ENCODE peak calls at places on chromosomes 6 and 20, in five cellular contexts. A is BJ, R is MV-4-11, O is WTC11, L is AG08395. S is an unnamed sample.
A peak's percentile ranks its signal among the peaks of the same experiment; 100 is the strongest.

GRCh38 chr6:14661188-14661587 is 543.6 kb downstream of the CD83 start:
- DNase-seq in L (no peak), A (no peak), O (no peak), R (peak; percentile 89), S (peak; percentile 78)

GRCh38 chr20:20271277-20271676 is 96.6 kb upstream of the INSM1 start:
- DNase-seq in O (no peak), A (no peak), L (no peak), R (no peak), S (no peak)

GRCh38 chr6:43811101-43812099 is 41.4 kb downstream of the VEGFA start:
- DNase-seq in A (no peak), O (no peak), R (no peak), L (no peak), S (no peak)

GRCh38 chr20:56483970-56484369 is 15.5 kb downstream of the RTF2 start:
- DNase-seq in L (no peak), R (peak; percentile 62), O (no peak), A (no peak), S (peak; percentile 26)

GRCh38 chr20:835220-836045 is 1.9 kb downstream of the FAM110A start:
- DNase-seq in L (no peak), A (no peak), O (no peak), R (no peak), S (no peak)

GRCh38 chr6:135475292-135475886 is 22.2 kb downstream of the AHI1 start:
- DNase-seq in O (no peak), A (peak; percentile 57), L (peak; percentile 72), R (no peak), S (no peak)

GRCh38 chr6:107110200-107110599 is 5.1 kb downstream of the BEND3 start:
- DNase-seq in L (no peak), A (no peak), R (peak; percentile 94), O (no peak), S (peak; percentile 98)

GRCh38 chr6:163404825-163405265 is 9.7 kb upstream of the QKI start:
- DNase-seq in L (peak; percentile 48), A (no peak), R (peak; percentile 84), O (no peak), S (peak; percentile 61)

GRCh38 chr6:138410972-138411667 is 7.1 kb downstream of the HEBP2 start:
- DNase-seq in L (peak; percentile 63), A (no peak), R (peak; percentile 34), O (no peak), S (peak; percentile 22)

GRCh38 chr20:16415079-16415478 is 158.2 kb downstream of the KIF16B start:
- DNase-seq in O (no peak), L (peak; percentile 20), R (no peak), A (no peak), S (no peak)

GRCh38 chr6:134512946-134513345 is 195.0 kb upstream of the SGK1 start:
- DNase-seq in R (peak; percentile 30), A (no peak), L (no peak), O (no peak), S (no peak)

GRCh38 chr6:138182939-138183791 is 21.4 kb downstream of the ARFGEF3 start:
- DNase-seq in R (no peak), A (no peak), L (no peak), O (peak; percentile 44), S (no peak)

GRCh38 chr6:105389543-105389942 is 13.3 kb downstream of the PREP start:
- DNase-seq in A (no peak), O (peak; percentile 20), R (no peak), L (no peak), S (no peak)

GRCh38 chr6:31345026-31345730 is 11.8 kb downstream of the HLA-B start:
- DNase-seq in O (no peak), R (no peak), L (no peak), A (no peak), S (no peak)

GRCh38 chr6:66558189-66558588 is 851.2 kb upstream of the EYS start:
- DNase-seq in O (no peak), L (no peak), R (peak; percentile 36), A (no peak), S (peak; percentile 48)

GRCh38 chr20:38139919-38140753 is 24.9 kb downstream of the TGM2 start:
- DNase-seq in O (no peak), R (peak; percentile 57), A (no peak), L (no peak), S (no peak)

GRCh38 chr20:51711426-51711825 is 56.8 kb downstream of the ATP9A start:
- DNase-seq in R (no peak), A (no peak), O (no peak), L (no peak), S (no peak)

GRCh38 chr6:82022614-82023102 is 224.9 kb downstream of the IBTK start:
- DNase-seq in A (no peak), R (no peak), O (no peak), L (peak; percentile 64), S (no peak)

GRCh38 chr6:42939810-42940167 is 10.5 kb downstream of the CNPY3 start:
- DNase-seq in R (no peak), O (no peak), L (no peak), A (no peak), S (no peak)

GRCh38 chr6:20481281-20481680 is 53.0 kb upstream of the CDKAL1 start:
- DNase-seq in R (peak; percentile 33), O (no peak), A (no peak), L (no peak), S (no peak)

GRCh38 chr20:45354423-45355208 is 6.4 kb upstream of the SDC4 start:
- DNase-seq in O (no peak), R (no peak), L (no peak), A (no peak), S (no peak)

GRCh38 chr6:30544666-30545272 is 11.5 kb downstream of the GNL1 start:
- DNase-seq in O (no peak), R (peak; percentile 69), L (peak; percentile 80), A (no peak), S (peak; percentile 88)

GRCh38 chr6:159037746-159038290 is 7.0 kb downstream of the TAGAP start:
- DNase-seq in O (no peak), R (no peak), A (no peak), L (no peak), S (no peak)

GRCh38 chr20:10596726-10597125 is 77.1 kb downstream of the JAG1 start:
- DNase-seq in O (no peak), L (peak; percentile 58), R (peak; percentile 82), A (no peak), S (no peak)

GRCh38 chr20:1418335-1418734 is 25.5 kb upstream of the FKBP1A start:
- DNase-seq in R (no peak), O (no peak), L (peak; percentile 37), A (no peak), S (no peak)

GRCh38 chr20:37598611-37599342 is 71.1 kb upstream of the BLCAP start:
- DNase-seq in L (no peak), R (no peak), A (no peak), O (no peak), S (no peak)

GRCh38 chr20:57243480-57244220 is 22.8 kb downstream of the BMP7 start:
- DNase-seq in R (no peak), L (no peak), O (no peak), A (no peak), S (no peak)

GRCh38 chr6:39688494-39688893 is 36.7 kb downstream of the KIF6 start:
- DNase-seq in A (peak; percentile 44), O (no peak), L (peak; percentile 63), R (peak; percentile 47), S (no peak)

GRCh38 chr20:16759161-16759523 is 11.0 kb downstream of the OTOR start:
- DNase-seq in A (no peak), L (no peak), O (no peak), R (no peak), S (no peak)

GRCh38 chr6:129644567-129645015 is 65.4 kb downstream of the ARHGAP18 start:
- DNase-seq in O (no peak), A (no peak), L (peak; percentile 13), R (no peak), S (no peak)

GRCh38 chr6:34839696-34840352 is 47.9 kb downstream of the BLTP3A start:
- DNase-seq in O (no peak), R (no peak), A (no peak), L (no peak), S (no peak)

GRCh38 chr20:62652051-62652893 is 10.0 kb downstream of the SLCO4A1 start:
- DNase-seq in A (peak; percentile 98), L (peak; percentile 98), O (peak; percentile 50), R (peak; percentile 64), S (no peak)

S was measured in AML-193.